ENCODE peak calls at places on chromosome 13, in six cellular contexts. F, Q, H, B, S and C are unnamed samples.

GRCh38 chr13:91406619-91407018 is 8.2 kb downstream of the GPC5 start:
- DNase-seq in B (no peak), Q (no peak), S (no peak), H (peak; percentile 21), F (peak; percentile 45), C (no peak)

GRCh38 chr13:44388427-44388826 is 14.8 kb downstream of the SERP2 start:
- DNase-seq in F (no peak), S (no peak), Q (no peak), H (peak; percentile 47), B (no peak), C (no peak)

GRCh38 chr13:39895254-39895653 is 239.8 kb downstream of the COG6 start:
- DNase-seq in H (no peak), Q (no peak), F (no peak), S (no peak), B (no peak), C (no peak)

GRCh38 chr13:92951273-92951820 is 275.3 kb upstream of the GPC6 start:
- DNase-seq in H (no peak), B (no peak), Q (no peak), S (no peak), F (peak; percentile 12), C (no peak)

GRCh38 chr13:71879129-71879535 is 12.1 kb upstream of the DACH1 start:
- DNase-seq in F (peak; percentile 73), H (peak; percentile 33), B (no peak), S (no peak), Q (peak; percentile 39), C (no peak)

GRCh38 chr13:96730676-96731075 is 263.6 kb downstream of the OXGR1 start:
- DNase-seq in Q (no peak), H (no peak), F (peak; percentile 0), S (no peak), B (no peak), C (no peak)

GRCh38 chr13:96091164-96091931 is 1.4 kb downstream of the HS6ST3 start:
- DNase-seq in B (peak; percentile 13), H (peak; percentile 46), Q (no peak), S (no peak), F (no peak), C (no peak)

GRCh38 chr13:46232281-46232680 is 20.6 kb downstream of the LRRC63 start:
- DNase-seq in F (no peak), S (no peak), Q (no peak), B (no peak), H (no peak), C (no peak)

GRCh38 chr13:102317593-102317992 is 84.3 kb downstream of the FGF14 start:
- DNase-seq in Q (no peak), B (peak; percentile 87), H (peak; percentile 68), F (peak; percentile 19), S (no peak), C (no peak)

GRCh38 chr13:19618925-19619324 is 14.5 kb upstream of the MPHOSPH8 start:
- DNase-seq in H (peak; percentile 49), F (peak; percentile 36), Q (peak; percentile 16), S (no peak), B (no peak), C (no peak)

GRCh38 chr13:76036176-76036575 is 400.0 kb downstream of the LMO7 start:
- DNase-seq in S (no peak), F (peak; percentile 18), Q (no peak), B (no peak), H (no peak), C (no peak)

GRCh38 chr13:46559272-46559805 is 6.4 kb downstream of the LRCH1 start:
- DNase-seq in Q (no peak), H (no peak), S (no peak), F (no peak), B (no peak), C (no peak)

GRCh38 chr13:39419866-39420265 is 183.1 kb downstream of the LHFPL6 start:
- DNase-seq in S (no peak), F (no peak), Q (no peak), B (no peak), H (no peak), C (no peak)

GRCh38 chr13:77429320-77430142 is 102.6 kb upstream of the MYCBP2 start:
- DNase-seq in F (no peak), S (no peak), Q (no peak), B (no peak), H (no peak), C (no peak)

GRCh38 chr13:41613984-41614581 is 156.7 kb downstream of the RGCC start:
- DNase-seq in F (peak; percentile 91), H (no peak), B (peak; percentile 55), S (peak; percentile 90), Q (no peak), C (no peak)

GRCh38 chr13:46575843-46576242 is 22.9 kb downstream of the LRCH1 start:
- DNase-seq in H (no peak), S (no peak), F (peak; percentile 69), Q (no peak), B (no peak), C (no peak)

GRCh38 chr13:111912453-111912866 is 154.5 kb upstream of the SOX1 start:
- DNase-seq in H (no peak), Q (no peak), S (no peak), B (no peak), F (no peak), C (peak; percentile 7)

GRCh38 chr13:85575110-85575509 is 224.1 kb downstream of the SLITRK6 start:
- DNase-seq in Q (no peak), F (no peak), B (no peak), H (peak; percentile 42), S (no peak), C (no peak)

GRCh38 chr13:67916650-67917049 is 686.5 kb upstream of the PCDH9 start:
- DNase-seq in Q (no peak), S (no peak), H (no peak), B (no peak), F (no peak), C (no peak)

GRCh38 chr13:21435231-21435630 is 23.9 kb downstream of the ZDHHC20 start:
- DNase-seq in H (no peak), Q (no peak), B (no peak), F (no peak), S (no peak), C (no peak)

GRCh38 chr13:51211910-51212309 is 10.3 kb upstream of the FAM124A start:
- DNase-seq in Q (no peak), S (no peak), H (no peak), F (no peak), B (no peak), C (no peak)

GRCh38 chr13:99439850-99440604 is 61.2 kb upstream of the TM9SF2 start:
- DNase-seq in Q (no peak), S (no peak), H (no peak), B (no peak), F (no peak), C (no peak)

GRCh38 chr13:77513719-77514335 is 21.7 kb upstream of the SCEL start:
- DNase-seq in S (no peak), H (no peak), Q (no peak), F (no peak), B (no peak), C (no peak)

GRCh38 chr13:110524484-110525254 is 36.9 kb downstream of the RAB20 start:
- DNase-seq in Q (no peak), F (no peak), B (peak; percentile 51), H (peak; percentile 72), S (no peak), C (no peak)

GRCh38 chr13:43058318-43058674 is 34.9 kb downstream of the DNAJC15 start:
- DNase-seq in S (no peak), B (no peak), H (no peak), F (peak; percentile 48), Q (no peak), C (peak; percentile 14)

GRCh38 chr13:91359071-91359470 is 11.6 kb downstream of the MIR17HG start:
- DNase-seq in F (no peak), S (no peak), B (no peak), Q (no peak), H (no peak), C (no peak)

GRCh38 chr13:102351486-102351885 is 50.4 kb downstream of the FGF14 start:
- DNase-seq in S (no peak), H (no peak), Q (no peak), F (no peak), B (no peak), C (no peak)

GRCh38 chr13:35892837-35893814 is 238.1 kb downstream of the DCLK1 start:
- DNase-seq in Q (no peak), H (no peak), B (no peak), F (no peak), S (no peak), C (no peak)

GRCh38 chr13:37069597-37070103 is 10.2 kb upstream of the SUPT20H start:
- DNase-seq in F (no peak), Q (no peak), S (no peak), B (no peak), H (peak; percentile 19), C (no peak)
- H3K4me3 ChIP-seq in F (no peak overlapping the region), Q (no peak overlapping the region), S (no peak overlapping the region), B (no peak overlapping the region), H (no peak overlapping the region), C (no peak overlapping the region)

DNA sequence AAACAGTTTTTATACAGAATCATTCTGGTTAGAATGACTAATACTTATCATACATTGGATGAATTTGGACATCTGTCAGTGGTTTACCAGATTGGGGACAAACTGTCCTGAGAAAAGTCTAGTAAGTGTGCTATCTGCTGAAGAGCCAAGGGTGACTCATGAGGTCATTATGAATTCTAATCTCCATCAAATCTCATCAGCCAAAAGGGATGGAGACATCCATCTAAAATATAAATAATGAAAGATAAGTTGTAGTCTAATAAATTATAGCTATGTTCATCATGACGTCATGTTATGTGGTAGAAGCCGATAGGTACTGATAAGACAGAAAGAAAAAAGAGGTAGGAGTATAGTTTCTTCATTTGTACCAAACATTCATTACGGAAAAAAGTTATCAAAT is 804.4 kb downstream of the PCDH9 start:
- DNase-seq in H (no peak), Q (no peak), B (no peak), S (no peak), F (peak; percentile 13), C (no peak)
- H3K4me3 ChIP-seq in H (no peak overlapping the region), Q (no peak overlapping the region), B (no peak overlapping the region), S (no peak overlapping the region), F (no peak overlapping the region), C (no peak overlapping the region)

GRCh38 chr13:113046066-113046882 is 59.3 kb upstream of the F7 start:
- DNase-seq in H (no peak), S (no peak), F (no peak), Q (no peak), B (no peak), C (no peak)
- H3K4me3 ChIP-seq in H (no peak overlapping the region), S (no peak overlapping the region), F (no peak overlapping the region), Q (no peak overlapping the region), B (no peak overlapping the region), C (no peak overlapping the region)

DNA sequence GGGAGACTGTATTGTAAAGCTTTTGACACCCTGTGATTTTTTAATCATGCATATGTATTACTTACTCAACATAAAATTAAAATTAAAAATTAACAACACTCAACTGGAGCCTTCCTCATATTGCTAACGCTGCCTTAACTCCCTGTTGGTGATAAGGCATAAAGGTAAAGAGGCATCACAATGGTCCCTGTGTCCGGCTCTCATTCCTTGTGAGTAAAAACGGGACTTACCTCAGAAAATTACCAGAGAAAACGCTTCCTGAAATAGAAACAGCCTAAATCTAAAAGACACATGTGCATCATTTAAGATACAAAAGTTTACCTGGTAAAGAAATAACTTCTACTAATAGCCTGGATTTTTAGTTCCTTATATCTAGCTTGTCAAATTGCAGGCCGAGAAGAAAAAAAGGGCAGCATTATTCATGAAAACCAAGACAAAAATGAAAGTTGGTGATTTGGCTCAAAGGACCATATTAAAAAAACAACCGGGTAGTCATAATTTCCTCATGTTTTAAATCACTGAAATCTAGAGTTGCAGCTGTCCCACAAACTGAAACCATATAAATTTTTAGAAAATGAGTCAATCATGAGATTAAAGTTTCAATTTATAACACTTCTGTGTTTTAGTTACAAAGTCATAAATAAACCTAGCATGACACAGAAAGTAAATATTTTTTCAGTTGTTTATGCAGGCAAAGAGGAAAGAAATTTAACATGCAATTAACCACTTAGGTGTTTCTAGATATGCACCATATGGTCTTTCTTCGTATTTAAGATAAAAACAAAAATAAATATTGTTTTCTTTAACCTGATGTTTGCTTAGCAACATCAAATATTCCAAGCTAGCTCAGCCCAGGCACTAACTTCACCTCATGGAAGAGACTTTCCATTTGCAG is 94.7 kb downstream of the MIPEP start:
- DNase-seq in B (no peak), S (peak; percentile 68), F (peak; percentile 71), H (no peak), Q (no peak), C (no peak)
- H3K4me3 ChIP-seq in B (no peak overlapping the region), S (no peak overlapping the region), F (peak overlapping the region; percentile 42), H (no peak overlapping the region), Q (no peak overlapping the region), C (no peak overlapping the region)